ENCODE peak calls at places on chromosome 1, in four cellular contexts. Q is H9, A is PC-9, X is GM23248. Z is an unnamed sample.

GRCh38 chr1:221716713-221717490 is 25.0 kb downstream of the DUSP10 start:
- DNase-seq in A (no peak), Q (no peak), X (no peak), Z (no peak)

GRCh38 chr1:43963890-43964289 is 5.9 kb upstream of the DPH2 start:
- DNase-seq in Q (no peak), X (no peak), A (no peak), Z (no peak)

GRCh38 chr1:166840309-166841302 is 1.3 kb downstream of the POGK start:
- DNase-seq in X (peak), A (no peak), Q (no peak), Z (no peak)

GRCh38 chr1:31790641-31791091 is 25.2 kb downstream of the SPOCD1 start:
- DNase-seq in Q (peak), X (no peak), A (no peak), Z (no peak)

GRCh38 chr1:11248169-11248568 is 14.2 kb downstream of the MTOR start:
- DNase-seq in X (no peak), Q (peak), A (no peak), Z (no peak)

GRCh38 chr1:230163205-230163604 is 96.2 kb downstream of the GALNT2 start:
- DNase-seq in A (no peak), Q (peak), X (peak), Z (no peak)

GRCh38 chr1:95575291-95575690 is 341.3 kb downstream of the RWDD3 start:
- DNase-seq in A (no peak), Q (no peak), X (no peak), Z (no peak)

GRCh38 chr1:35885961-35886558 is 3.1 kb downstream of the AGO1 start:
- DNase-seq in Q (peak), A (no peak), X (no peak), Z (peak)

GRCh38 chr1:184387871-184388670 is 1.2 kb downstream of the C1orf21 start:
- DNase-seq in A (peak), Q (no peak), X (peak), Z (no peak)

GRCh38 chr1:6848816-6849215 is 63.6 kb downstream of the CAMTA1 start:
- DNase-seq in Q (no peak), A (no peak), X (no peak), Z (no peak)

GRCh38 chr1:16145988-16146887 is 9.6 kb downstream of the EPHA2 start:
- DNase-seq in X (peak), Q (peak), A (peak), Z (peak)

GRCh38 chr1:100752806-100753205 is 33.3 kb downstream of the VCAM1 start:
- DNase-seq in A (no peak), X (no peak), Q (no peak), Z (no peak)

GRCh38 chr1:25167269-25168192 is 64.8 kb downstream of the SYF2 start:
- DNase-seq in X (no peak), Q (no peak), A (no peak), Z (no peak)

GRCh38 chr1:147377263-147378246 is 135.1 kb downstream of the CHD1L start:
- DNase-seq in A (no peak), X (no peak), Q (no peak), Z (no peak)

GRCh38 chr1:9539829-9540550 is 725 bp downstream of the SLC25A33 start:
- DNase-seq in X (peak), Q (peak), A (no peak), Z (peak)

GRCh38 chr1:216815239-216815955 is 92.2 kb upstream of the ESRRG start:
- DNase-seq in Q (no peak), X (no peak), A (no peak), Z (peak)

GRCh38 chr1:28139033-28139712 is 37.3 kb downstream of the PTAFR start:
- DNase-seq in A (peak), Q (no peak), X (peak), Z (no peak)

GRCh38 chr1:28132110-28132897 is 43.9 kb upstream of the EYA3 start:
- DNase-seq in A (no peak), X (no peak), Q (no peak), Z (no peak)

GRCh38 chr1:28134651-28135207 is 41.8 kb downstream of the PTAFR start:
- DNase-seq in A (no peak), Q (no peak), X (no peak), Z (no peak)

GRCh38 chr1:28135910-28136635 is 40.4 kb downstream of the PTAFR start:
- DNase-seq in Q (no peak), X (no peak), A (peak), Z (no peak)

DNA sequence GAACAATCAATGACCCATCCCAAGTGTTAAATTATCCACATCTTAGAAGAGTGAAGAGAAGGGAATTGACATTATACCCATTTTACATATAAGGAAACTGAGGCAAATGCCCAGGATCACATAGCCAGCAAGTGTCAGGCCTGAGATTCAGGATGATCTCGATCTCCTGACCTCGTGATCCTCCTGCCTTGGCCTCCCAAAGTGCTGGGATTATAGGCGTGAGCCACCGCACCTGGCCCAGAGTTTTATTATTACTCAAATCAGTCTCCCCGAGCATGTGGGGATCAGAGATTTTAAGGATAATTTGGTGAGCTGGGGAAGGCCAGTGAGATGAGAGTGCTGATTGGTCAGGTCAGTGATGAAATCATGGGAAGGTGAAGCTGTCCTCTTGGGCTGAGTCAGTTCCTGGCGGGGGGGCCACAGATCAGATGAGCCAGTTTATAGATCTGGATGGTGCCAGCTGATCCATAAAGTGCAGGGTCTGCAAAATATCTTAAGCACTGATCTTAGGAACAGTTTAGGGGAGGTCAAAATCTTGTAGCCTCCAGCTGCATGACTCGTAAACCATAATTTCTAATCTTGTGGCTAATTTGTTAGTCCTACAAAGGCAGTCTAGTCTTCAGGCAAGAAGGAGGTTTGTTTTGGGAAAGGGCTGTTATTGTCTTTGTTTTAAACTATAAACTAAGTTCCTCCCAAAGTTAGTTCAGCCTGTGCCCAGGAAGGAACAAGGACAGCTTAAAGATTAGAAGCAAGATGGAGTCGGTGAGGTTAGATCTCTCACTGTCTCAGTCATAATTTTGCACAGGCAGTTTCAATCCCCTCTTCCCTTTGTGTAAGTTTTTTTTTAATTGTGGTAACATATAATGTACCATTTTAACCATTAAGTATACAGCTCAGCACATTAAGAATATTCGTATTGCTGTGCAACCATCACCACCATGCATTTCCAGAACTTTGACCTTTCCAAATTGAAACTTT is 39.6 kb downstream of the PTAFR start:
- DNase-seq in Q (no peak), A (peak), X (peak), Z (no peak)
- H2AFZ ChIP-seq in Q (no peak), A (no peak), X (no peak), Z (no peak)

GRCh38 chr1:234315091-234315541 is 58.1 kb upstream of the COA6 start:
- DNase-seq in A (peak), Q (no peak), X (peak), Z (no peak)
- H2AFZ ChIP-seq in A (no peak), Q (no peak), X (no peak), Z (no peak)

DNA sequence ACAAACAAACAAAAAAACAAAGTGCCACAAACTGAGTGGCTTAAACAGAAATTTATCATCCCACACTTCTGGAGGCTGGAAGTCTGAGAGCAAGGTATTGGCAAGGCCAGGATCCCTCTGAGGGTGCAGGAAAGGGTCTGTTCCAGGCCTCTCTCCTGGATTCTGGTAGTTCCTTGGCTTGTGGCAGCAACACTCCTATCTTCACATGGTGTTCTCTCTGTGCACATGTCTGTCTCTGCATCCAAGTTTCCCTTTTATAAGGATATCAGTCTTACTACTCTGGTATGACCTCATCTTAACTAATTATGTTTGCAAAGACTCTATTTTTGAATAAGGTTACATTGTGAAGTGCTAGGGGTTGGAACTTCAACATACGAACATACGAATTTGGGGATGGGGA is 5.3 kb upstream of the VASH2 start:
- DNase-seq in A (no peak), Q (no peak), X (no peak), Z (no peak)
- H2AFZ ChIP-seq in A (no peak), Q (no peak), X (no peak), Z (no peak)

DNA sequence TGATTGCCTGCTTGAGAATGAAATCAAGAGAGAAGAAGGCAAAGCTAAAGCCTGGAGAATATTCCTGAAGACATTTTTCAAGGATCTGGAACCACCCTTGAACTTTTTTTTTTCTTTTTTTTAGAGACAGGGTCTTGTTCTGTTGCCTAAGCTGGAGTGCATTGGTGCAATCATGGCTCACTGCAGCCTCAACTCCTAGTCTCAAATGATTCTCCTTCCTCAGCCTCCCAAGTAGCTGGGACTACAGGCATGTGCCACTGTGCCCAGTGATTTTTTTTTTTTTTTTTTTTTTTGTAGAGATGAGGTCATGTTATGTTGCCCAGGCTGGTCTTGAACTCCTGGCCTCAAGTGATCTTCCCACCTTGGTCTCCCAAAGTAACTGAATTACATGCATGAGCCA is 22.2 kb upstream of the IRF2BP2 start:
- DNase-seq in X (no peak), Q (no peak), A (no peak), Z (no peak)
- H2AFZ ChIP-seq in X (peak), Q (no peak), A (no peak), Z (no peak)

DNA sequence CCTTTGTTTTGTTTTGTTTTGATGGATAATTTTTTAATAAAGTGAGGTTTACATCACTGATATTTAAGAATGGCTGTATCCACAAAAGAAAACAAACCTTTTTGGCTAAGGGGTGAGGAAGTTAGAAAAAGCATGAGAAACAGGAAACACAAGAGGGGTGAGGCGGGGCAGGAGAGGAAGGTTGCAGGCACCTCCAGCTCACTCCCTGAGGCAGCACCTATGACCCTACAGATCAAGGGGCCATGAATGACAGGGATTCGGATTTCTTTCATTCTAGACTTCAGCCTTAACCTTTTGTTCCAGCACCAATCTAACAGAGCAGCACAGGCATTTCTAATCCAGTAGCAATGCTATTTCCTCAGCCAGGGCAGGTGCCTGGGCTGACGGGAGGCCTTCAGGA is 4.4 kb downstream of the CLCA4 start:
- DNase-seq in A (no peak), X (no peak), Q (no peak), Z (peak)
- H2AFZ ChIP-seq in A (no peak), X (no peak), Q (no peak), Z (no peak)

Z was measured in neural progenitor cell.